ENCODE peak calls at places on chromosome 11, in four cellular contexts. Z is NCI-H2107, R is iris pigment epithelial cell, H is K562. X is an unnamed sample.

GRCh38 chr11:10044618-10045017 is 249.4 kb downstream of the SBF2 start:
- DNase-seq in Z (no peak), R (no peak), H (no peak), X (no peak)

GRCh38 chr11:131248588-131248987 is 121.8 kb upstream of the NTM start:
- DNase-seq in R (no peak), Z (no peak), H (no peak), X (no peak)

GRCh38 chr11:122655527-122656072 is at the start of gene UBASH3B:
- DNase-seq in H (peak; percentile 45), R (peak; percentile 85), Z (no peak), X (no peak)

GRCh38 chr11:15629690-15630321 is 515.1 kb downstream of the INSC start:
- DNase-seq in R (no peak), Z (no peak), H (peak; percentile 15), X (no peak)

GRCh38 chr11:34890812-34891211 is 25.4 kb downstream of the APIP start:
- DNase-seq in R (peak; percentile 52), H (peak; percentile 53), Z (no peak), X (no peak)

GRCh38 chr11:33376331-33377099 is 119.3 kb downstream of the HIPK3 start:
- DNase-seq in R (peak; percentile 30), Z (no peak), H (no peak), X (no peak)

GRCh38 chr11:119591836-119592310 is 137.1 kb downstream of the NECTIN1 start:
- DNase-seq in Z (no peak), R (no peak), H (peak; percentile 46), X (no peak)

GRCh38 chr11:22703561-22703960 is 37.1 kb downstream of the GAS2 start:
- DNase-seq in R (peak; percentile 28), Z (peak; percentile 72), H (no peak), X (peak; percentile 99)

X was measured in NCI-H187 treated with DMSO at 0.1 percent for 48 hours.